ENCODE peak calls at places on chromosomes 13 and 19, in five cellular contexts. Z is brain microvascular endothelial cell, Q is mesothelial cell of epicardium, R is HFFc6, B is H9. X is an unnamed sample.

GRCh38 chr19:54248016-54248601 is 5.5 kb upstream of the LILRA6 start:
- DNase-seq in B (no peak), Z (peak), Q (no peak), R (no peak), X (no peak)

GRCh38 chr19:32373614-32374295 is 28.3 kb downstream of the ZNF507 start:
- DNase-seq in Q (no peak), R (peak), B (no peak), Z (peak), X (no peak)

GRCh38 chr19:48475369-48476068 is 6.3 kb downstream of the CYTH2 start:
- DNase-seq in B (no peak), Q (no peak), Z (no peak), R (no peak), X (no peak)

GRCh38 chr19:13742756-13743155 is 21.6 kb upstream of the MRI1 start:
- DNase-seq in R (peak), Z (no peak), B (no peak), Q (no peak), X (no peak)

GRCh38 chr13:21079761-21080730 is 18.7 kb upstream of the LATS2 start:
- DNase-seq in Z (peak), Q (no peak), R (peak), B (no peak), X (no peak)

GRCh38 chr13:85900521-85900920 is 101.3 kb upstream of the SLITRK6 start:
- DNase-seq in B (no peak), Z (no peak), Q (no peak), R (no peak), X (no peak)

GRCh38 chr19:12163841-12164240 is 945 bp downstream of the ZNF136 start:
- DNase-seq in Q (no peak), Z (no peak), R (no peak), B (no peak), X (no peak)

GRCh38 chr19:2409352-2409912 is 18.0 kb downstream of the TIMM13 start:
- DNase-seq in B (no peak), R (no peak), Z (no peak), Q (no peak), X (no peak)

GRCh38 chr19:45442927-45443461 is 19.3 kb upstream of the ERCC1 start:
- DNase-seq in B (peak), R (no peak), Z (peak), Q (no peak), X (no peak)

GRCh38 chr13:77000475-77000874 is 8.6 kb downstream of the CLN5 start:
- DNase-seq in Q (no peak), B (no peak), R (no peak), Z (no peak), X (no peak)

GRCh38 chr19:16175954-16176353 is 2.6 kb upstream of the CIB3 start:
- DNase-seq in Q (no peak), B (no peak), Z (no peak), R (no peak), X (no peak)

GRCh38 chr13:105956891-105957290 is 578.6 kb downstream of the EFNB2 start:
- DNase-seq in R (no peak), Z (no peak), Q (no peak), B (no peak), X (no peak)

GRCh38 chr13:95441326-95441725 is 111.2 kb upstream of the CLDN10 start:
- DNase-seq in Q (no peak), B (no peak), R (no peak), Z (no peak), X (no peak)

GRCh38 chr13:79171131-79172061 is 234.7 kb downstream of the RBM26 start:
- DNase-seq in B (peak), Q (no peak), R (no peak), Z (no peak), X (no peak)

GRCh38 chr13:107275945-107276614 is 708.1 kb upstream of the ARGLU1 start:
- DNase-seq in R (no peak), B (no peak), Z (no peak), Q (no peak), X (no peak)

GRCh38 chr19:33691736-33692135 is 70.0 kb downstream of the CHST8 start:
- DNase-seq in Z (no peak), Q (no peak), B (no peak), R (no peak), X (no peak)

GRCh38 chr19:17686592-17687042 is 1.5 kb downstream of the UNC13A start:
- DNase-seq in B (peak), Q (no peak), R (peak), Z (peak), X (no peak)

GRCh38 chr19:3515891-3516422 is 9.8 kb downstream of the FZR1 start:
- DNase-seq in Q (no peak), R (no peak), Z (no peak), B (no peak), X (no peak)

GRCh38 chr13:78719367-78719766 is 60.4 kb upstream of the OBI1 start:
- DNase-seq in Q (no peak), B (no peak), Z (no peak), R (no peak), X (no peak)

GRCh38 chr13:96544965-96545364 is 449.3 kb downstream of the OXGR1 start:
- DNase-seq in B (no peak), R (no peak), Z (peak), Q (no peak), X (no peak)

GRCh38 chr19:38265213-38265861 is 964 bp downstream of the SPINT2 start:
- DNase-seq in Q (no peak), R (no peak), Z (no peak), B (no peak), X (no peak)

GRCh38 chr19:16886305-16886880 is 2.4 kb upstream of the F2RL3 start:
- DNase-seq in R (no peak), B (no peak), Z (peak), Q (no peak), X (no peak)

GRCh38 chr13:43473437-43473836 is 313.3 kb downstream of the ENOX1 start:
- DNase-seq in B (no peak), Z (no peak), R (no peak), Q (no peak), X (no peak)

GRCh38 chr19:2100719-2101061 is 4.0 kb downstream of the IZUMO4 start:
- DNase-seq in B (no peak), R (no peak), Q (no peak), Z (no peak), X (no peak)

GRCh38 chr13:31807090-31807541 is 67.8 kb downstream of the RXFP2 start:
- DNase-seq in R (no peak), B (no peak), Q (no peak), Z (no peak), X (no peak)

GRCh38 chr13:62710766-62711165 is 1295.1 kb upstream of the PCDH20 start:
- DNase-seq in Q (no peak), B (no peak), R (no peak), Z (no peak), X (no peak)

GRCh38 chr13:66265446-66265845 is 964.7 kb downstream of the PCDH9 start:
- DNase-seq in R (no peak), Q (no peak), Z (peak), B (no peak), X (no peak)

GRCh38 chr13:99033814-99034213 is 56.0 kb upstream of the DOCK9 start:
- DNase-seq in Z (no peak), B (no peak), Q (no peak), R (peak), X (no peak)

GRCh38 chr13:78978381-78978998 is 319.5 kb upstream of the OBI1 start:
- DNase-seq in R (peak), Q (no peak), B (no peak), Z (peak), X (no peak)

GRCh38 chr13:112510002-112510780 is 77.8 kb downstream of the TUBGCP3 start:
- DNase-seq in R (peak), B (peak), Q (no peak), Z (peak), X (no peak)

GRCh38 chr13:79541426-79542049 is 60.6 kb downstream of the NDFIP2 start:
- DNase-seq in Z (peak), Q (no peak), R (peak), B (no peak), X (no peak)

GRCh38 chr13:113552786-113553540 is 31.6 kb upstream of the TFDP1 start:
- DNase-seq in Z (no peak), R (no peak), Q (no peak), B (peak), X (peak)

GRCh38 chr19:15323496-15324235 is 8.7 kb downstream of the BRD4 start:
- DNase-seq in R (peak), Z (no peak), Q (no peak), B (no peak), X (no peak)

GRCh38 chr13:55199132-55199531 is 1941.6 kb upstream of the PRR20A start:
- DNase-seq in Q (no peak), R (no peak), B (no peak), Z (no peak), X (no peak)

GRCh38 chr19:1422943-1423342 is 15.3 kb upstream of the RPS15 start:
- DNase-seq in Z (no peak), Q (no peak), R (no peak), B (no peak), X (no peak)

GRCh38 chr13:99477493-99477892 is 23.8 kb upstream of the TM9SF2 start:
- DNase-seq in B (no peak), Z (no peak), Q (no peak), R (no peak), X (no peak)

GRCh38 chr19:42389899-42390298 is at the start of gene CNFN:
- DNase-seq in Q (no peak), R (no peak), Z (no peak), B (no peak), X (no peak)

GRCh38 chr19:55613930-55614710 is 8.7 kb downstream of the ZNF865 start:
- DNase-seq in Z (no peak), Q (no peak), B (no peak), R (no peak), X (no peak)

GRCh38 chr13:90455861-90456260 is 891.6 kb upstream of the MIR17HG start:
- DNase-seq in B (no peak), Q (no peak), Z (no peak), R (peak), X (no peak)
- TF ChIP-seq CTCF in B (no peak), Q (no peak), Z (peak), R (peak), X (no peak)

DNA sequence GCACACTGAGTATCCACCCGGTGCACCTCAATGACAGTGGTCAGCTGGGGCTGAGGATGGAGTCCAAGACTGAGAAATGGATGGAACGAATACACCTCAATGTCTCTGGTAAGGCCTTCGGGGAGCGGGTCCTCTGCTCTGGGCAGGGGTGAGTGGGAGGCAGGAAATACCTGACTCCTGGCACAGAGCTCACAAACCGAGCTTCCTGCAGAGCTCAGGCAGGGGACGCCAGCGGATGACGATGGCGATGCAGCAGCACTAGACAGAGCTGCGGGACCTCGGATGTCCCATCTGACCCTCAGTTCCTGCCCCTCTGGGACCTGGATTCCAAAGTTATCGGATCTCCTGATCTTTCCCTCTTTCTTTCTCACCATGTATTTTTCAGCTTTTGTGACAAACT is 3.8 kb downstream of the CD22 start:
- DNase-seq in Z (no peak), R (no peak), B (no peak), Q (no peak), X (no peak)
- TF ChIP-seq CTCF in Z (no peak), R (no peak), B (no peak), Q (no peak), X (no peak)

GRCh38 chr13:50531917-50532899 is 311.3 kb downstream of the DLEU7 start:
- DNase-seq in R (peak), Q (no peak), B (no peak), Z (peak), X (no peak)
- TF ChIP-seq CTCF in R (peak), Q (peak), B (peak), Z (peak), X (peak)

GRCh38 chr13:50889317-50889716 is 20.3 kb upstream of the RNASEH2B start:
- DNase-seq in Z (no peak), R (no peak), Q (no peak), B (no peak), X (no peak)

GRCh38 chr13:50892162-50892944 is 17.2 kb upstream of the RNASEH2B start:
- DNase-seq in B (no peak), Z (no peak), Q (no peak), R (no peak), X (no peak)

GRCh38 chr13:50891206-50891605 is 18.4 kb upstream of the RNASEH2B start:
- DNase-seq in R (no peak), B (no peak), Z (no peak), Q (no peak), X (no peak)

GRCh38 chr13:50887153-50887552 is 22.4 kb upstream of the RNASEH2B start:
- DNase-seq in R (no peak), Q (no peak), B (no peak), Z (no peak), X (no peak)

DNA sequence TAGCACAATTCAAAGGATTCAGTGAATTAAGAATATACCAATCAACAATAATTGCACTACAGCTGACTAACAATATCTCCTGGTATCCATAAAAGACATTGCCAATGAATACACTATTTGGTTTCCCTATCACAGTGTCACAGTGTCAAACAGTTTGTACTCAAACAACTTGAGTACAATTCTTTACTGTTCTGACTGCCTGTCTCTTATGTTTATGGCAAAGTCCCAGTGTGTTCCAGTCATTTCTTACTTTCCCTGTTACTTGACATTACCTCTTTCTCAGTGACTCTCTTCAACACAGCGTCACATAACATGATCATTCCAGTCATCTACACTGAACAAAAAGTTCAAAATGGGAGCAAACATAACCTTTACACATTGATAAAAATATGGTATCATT is 21.2 kb upstream of the RNASEH2B start:
- DNase-seq in R (no peak), Q (no peak), Z (no peak), B (no peak), X (no peak)
- TF ChIP-seq CTCF in R (no peak), Q (no peak), Z (no peak), B (no peak), X (no peak)

GRCh38 chr13:54034047-54034446 is 1005.4 kb downstream of the OLFM4 start:
- DNase-seq in Z (no peak), R (no peak), B (no peak), Q (no peak), X (no peak)

GRCh38 chr13:54033323-54033861 is 1004.8 kb downstream of the OLFM4 start:
- DNase-seq in B (no peak), Q (no peak), R (no peak), Z (no peak), X (no peak)

GRCh38 chr13:54029720-54030119 is 1001.1 kb downstream of the OLFM4 start:
- DNase-seq in Q (no peak), R (no peak), Z (no peak), B (no peak), X (no peak)

DNA sequence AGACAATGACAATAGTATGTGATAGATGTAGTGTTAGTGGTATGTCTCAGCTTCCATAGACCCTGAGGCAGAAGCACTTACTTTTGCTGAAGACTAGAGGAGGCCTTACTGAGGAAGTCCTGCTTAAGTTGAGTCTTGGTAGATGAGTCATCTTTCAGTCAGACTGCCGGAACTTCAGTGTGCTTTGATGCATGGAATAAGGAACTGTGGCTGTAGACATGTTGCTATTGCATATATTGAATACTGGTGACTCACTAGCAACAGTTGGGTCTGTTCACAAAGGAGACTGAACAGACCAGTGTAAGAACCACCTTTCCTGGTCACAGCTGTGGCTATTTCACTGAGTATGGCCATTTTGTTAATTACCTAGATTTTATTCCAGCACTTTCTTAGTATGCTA is 1000.6 kb downstream of the OLFM4 start:
- DNase-seq in R (no peak), B (no peak), Q (no peak), Z (no peak), X (no peak)
- TF ChIP-seq CTCF in R (no peak), B (no peak), Q (no peak), Z (no peak), X (no peak)

GRCh38 chr19:50328257-50329145 is 676 bp downstream of the KCNC3 start:
- DNase-seq in R (no peak), Z (no peak), B (peak), Q (no peak), X (no peak)
- TF ChIP-seq CTCF in R (no peak), Z (peak), B (peak), Q (no peak), X (peak)

DNA sequence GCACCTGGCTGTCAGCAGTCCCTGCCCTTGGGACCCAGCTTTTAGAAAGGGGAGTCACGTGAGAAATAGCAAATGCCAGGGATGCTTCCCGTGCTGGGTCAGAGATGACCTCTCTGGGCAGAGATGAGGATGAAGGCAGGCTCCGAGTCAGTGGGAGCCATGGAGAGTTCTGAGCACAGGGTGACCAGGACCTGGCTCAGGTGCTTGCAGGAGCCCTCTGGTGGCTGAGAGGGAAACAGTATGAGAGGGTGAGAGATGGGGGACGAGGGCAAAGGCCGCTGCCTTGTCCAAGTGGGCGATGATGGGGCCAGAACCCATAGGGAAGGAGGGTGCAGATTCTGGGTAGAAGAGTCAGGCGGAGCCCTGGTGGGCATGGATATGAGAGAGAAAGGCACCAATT is 15.8 kb downstream of the TMED1 start:
- DNase-seq in Z (no peak), R (no peak), B (no peak), Q (no peak), X (no peak)
- TF ChIP-seq CTCF in Z (peak), R (peak), B (peak), Q (no peak), X (peak)

DNA sequence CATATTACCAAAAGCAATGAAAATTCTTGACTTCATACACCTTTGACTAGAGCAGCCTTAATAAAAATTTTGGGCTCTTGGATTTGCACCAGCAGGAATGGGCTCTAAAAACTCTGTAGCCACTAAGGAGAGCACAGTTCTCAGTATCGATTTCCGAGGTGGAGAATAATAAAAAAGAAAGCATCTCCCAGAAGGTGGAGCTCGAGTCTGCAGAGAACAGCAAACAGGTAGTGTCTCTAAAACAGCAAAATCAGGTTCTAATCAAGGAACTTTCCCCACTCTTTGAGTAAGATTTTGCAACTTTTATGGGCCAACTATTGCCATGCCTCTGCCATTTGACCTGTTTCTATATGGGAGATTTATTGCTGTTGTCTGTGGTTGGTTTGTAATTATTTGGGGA is 258.7 kb upstream of the GPC6 start:
- DNase-seq in Z (no peak), R (no peak), B (no peak), Q (no peak), X (no peak)
- TF ChIP-seq CTCF in Z (peak), R (peak), B (peak), Q (no peak), X (peak)

X was measured in type B pancreatic cell.